ENCODE peak calls at places on chromosomes 11 and 22, in four cellular contexts. Q is anterior cingulate cortex, J is IMR-90, E is ACHN. W is an unnamed sample.

GRCh38 chr11:134573857-134574256 is 161.8 kb upstream of the B3GAT1 start:
- DNase-seq in Q (peak), J (no peak), E (no peak), W (no peak)

GRCh38 chr11:122517403-122518379 is 137.8 kb upstream of the UBASH3B start:
- DNase-seq in Q (no peak), J (no peak), E (no peak), W (no peak)

GRCh38 chr11:88552377-88553029 is 215.0 kb upstream of the CTSC start:
- DNase-seq in Q (no peak), J (peak), E (peak), W (peak)

GRCh38 chr22:33781396-33781795 is 138.9 kb downstream of the LARGE1 start:
- DNase-seq in Q (no peak), J (peak), E (no peak), W (no peak)

GRCh38 chr11:22626573-22627239 is 1.1 kb upstream of the FANCF start:
- DNase-seq in Q (no peak), J (no peak), E (no peak), W (no peak)

GRCh38 chr22:17164392-17165024 is 5.4 kb upstream of the HDHD5 start:
- DNase-seq in Q (no peak), J (no peak), E (peak), W (no peak)

GRCh38 chr11:119262668-119263351 is 54.1 kb downstream of the MCAM start:
- DNase-seq in Q (no peak), J (peak), E (peak), W (no peak)

GRCh38 chr11:124870430-124870829 is 5.2 kb downstream of the ROBO3 start:
- DNase-seq in Q (no peak), J (no peak), E (no peak), W (no peak)

GRCh38 chr22:41832553-41833368 is at the start of gene SREBF2:
- DNase-seq in Q (peak), J (peak), E (peak), W (peak)

GRCh38 chr22:36180928-36181327 is 20.4 kb upstream of the APOL3 start:
- DNase-seq in Q (no peak), J (no peak), E (no peak), W (no peak)

GRCh38 chr22:19755722-19756287 is 4.8 kb upstream of the TBX1 start:
- DNase-seq in Q (no peak), J (no peak), E (no peak), W (no peak)

GRCh38 chr22:37056246-37056645 is 4.7 kb downstream of the KCTD17 start:
- DNase-seq in Q (no peak), J (no peak), E (no peak), W (no peak)

W was measured in effector memory CD4-positive, alpha-beta T cell.